ENCODE peak calls at places on chromosome 10, in seven cellular contexts. M is lung, J is ovary, S is HCT116, T is IMR-90, A is cardiac muscle cell, Y is fibroblast of mammary gland. K is an unnamed sample.

GRCh38 chr10:33733058-33733457 is 398.6 kb upstream of the NRP1 start:
- DNase-seq in M (no peak), J (no peak), S (no peak), T (no peak), A (no peak), Y (no peak), K (no peak)

GRCh38 chr10:77371848-77372247 is 265.8 kb downstream of the KCNMA1 start:
- DNase-seq in M (no peak), J (no peak), S (no peak), T (no peak), A (no peak), Y (no peak), K (no peak)

GRCh38 chr10:69741671-69742355 is 59.9 kb upstream of the COL13A1 start:
- DNase-seq in M (no peak), J (no peak), S (no peak), T (no peak), A (no peak), Y (no peak), K (no peak)

GRCh38 chr10:80132299-80133139 is at the start of gene PLAC9:
- DNase-seq in M (no peak), J (peak), S (no peak), T (peak), A (peak), Y (no peak), K (no peak)

GRCh38 chr10:51462076-51462779 is 237.2 kb downstream of the CSTF2T start:
- DNase-seq in M (no peak), J (no peak), S (no peak), T (peak), A (no peak), Y (peak), K (no peak)

GRCh38 chr10:23886355-23886754 is 322.6 kb upstream of the KIAA1217 start:
- DNase-seq in M (no peak), J (no peak), S (no peak), T (no peak), A (no peak), Y (no peak), K (peak)

GRCh38 chr10:21069929-21070363 is 172.8 kb upstream of the NEBL start:
- DNase-seq in M (no peak), J (no peak), S (no peak), T (no peak), A (no peak), Y (no peak), K (no peak)

GRCh38 chr10:92350411-92350810 is 59.4 kb downstream of the MARCHF5 start:
- DNase-seq in M (no peak), J (no peak), S (no peak), T (no peak), A (no peak), Y (no peak), K (no peak)

GRCh38 chr10:91076991-91077548 is 143.4 kb upstream of the PCGF5 start:
- DNase-seq in M (no peak), J (no peak), S (no peak), T (no peak), A (no peak), Y (no peak), K (no peak)

GRCh38 chr10:58237014-58237830 is 30.5 kb downstream of the IPMK start:
- DNase-seq in M (no peak), J (no peak), S (peak), T (peak), A (peak), Y (peak), K (no peak)

GRCh38 chr10:120005408-120006280 is 113.1 kb downstream of the SEC23IP start:
- DNase-seq in M (no peak), J (no peak), S (no peak), T (no peak), A (peak), Y (no peak), K (peak)

GRCh38 chr10:3435671-3436070 is 263.1 kb upstream of the PITRM1 start:
- DNase-seq in M (no peak), J (no peak), S (no peak), T (peak), A (peak), Y (peak), K (no peak)

GRCh38 chr10:79323602-79324001 is 23.7 kb upstream of the PPIF start:
- DNase-seq in M (no peak), J (no peak), S (no peak), T (no peak), A (no peak), Y (no peak), K (no peak)

GRCh38 chr10:81116990-81117389 is 579.3 kb downstream of the SH2D4B start:
- DNase-seq in M (no peak), J (no peak), S (no peak), T (no peak), A (no peak), Y (no peak), K (no peak)

GRCh38 chr10:1230592-1231275 is 174.5 kb downstream of the WDR37 start:
- DNase-seq in M (peak), J (no peak), S (no peak), T (no peak), A (no peak), Y (no peak), K (no peak)

GRCh38 chr10:52466464-52466863 is 152.4 kb downstream of the DKK1 start:
- DNase-seq in M (no peak), J (no peak), S (no peak), T (no peak), A (no peak), Y (no peak), K (no peak)

GRCh38 chr10:73841526-73842285 is 30.3 kb upstream of the NDST2 start:
- DNase-seq in M (no peak), J (no peak), S (no peak), T (peak), A (no peak), Y (peak), K (no peak)

GRCh38 chr10:20948723-20949327 is 51.7 kb upstream of the NEBL start:
- DNase-seq in M (no peak), J (no peak), S (no peak), T (no peak), A (no peak), Y (no peak), K (no peak)

GRCh38 chr10:114683593-114683992 is 25.5 kb upstream of the ABLIM1 start:
- DNase-seq in M (no peak), J (no peak), S (no peak), T (no peak), A (no peak), Y (no peak), K (no peak)

GRCh38 chr10:7409732-7410168 is 1.1 kb downstream of the SFMBT2 start:
- DNase-seq in M (no peak), J (no peak), S (no peak), T (no peak), A (no peak), Y (peak), K (no peak)

GRCh38 chr10:103917326-103918052 is 495 bp downstream of the STN1 start:
- DNase-seq in M (peak), J (no peak), S (no peak), T (peak), A (no peak), Y (peak), K (peak)

GRCh38 chr10:103197177-103197576 is 4.1 kb upstream of the NT5C2 start:
- DNase-seq in M (peak), J (no peak), S (peak), T (peak), A (peak), Y (peak), K (no peak)

GRCh38 chr10:70418229-70418628 is 14.3 kb downstream of the EIF4EBP2 start:
- DNase-seq in M (no peak), J (no peak), S (no peak), T (peak), A (peak), Y (peak), K (no peak)

GRCh38 chr10:101227765-101228681 is 1.2 kb downstream of the LBX1 start:
- DNase-seq in M (no peak), J (no peak), S (no peak), T (no peak), A (no peak), Y (no peak), K (no peak)

GRCh38 chr10:452512-453504 is 236.7 kb downstream of the DIP2C start:
- DNase-seq in M (no peak), J (no peak), S (no peak), T (no peak), A (no peak), Y (no peak), K (no peak)

GRCh38 chr10:119655566-119656001 is 4.4 kb downstream of the BAG3 start:
- DNase-seq in M (no peak), J (no peak), S (no peak), T (peak), A (peak), Y (peak), K (no peak)

GRCh38 chr10:69911571-69912528 is 110.1 kb downstream of the COL13A1 start:
- DNase-seq in M (no peak), J (no peak), S (no peak), T (no peak), A (peak), Y (peak), K (no peak)

GRCh38 chr10:22486431-22486830 is 141.1 kb downstream of the SPAG6 start:
- DNase-seq in M (no peak), J (no peak), S (no peak), T (no peak), A (no peak), Y (peak), K (no peak)

GRCh38 chr10:99628923-99629624 is 8.8 kb upstream of the SLC25A28 start:
- DNase-seq in M (no peak), J (no peak), S (no peak), T (no peak), A (no peak), Y (no peak), K (no peak)

GRCh38 chr10:88932539-88933256 is 19.9 kb downstream of the ACTA2 start:
- DNase-seq in M (peak), J (peak), S (peak), T (peak), A (peak), Y (peak), K (peak)

GRCh38 chr10:97539523-97540200 is 32.9 kb upstream of the ANKRD2 start:
- DNase-seq in M (no peak), J (peak), S (no peak), T (peak), A (peak), Y (peak), K (peak)

GRCh38 chr10:78700816-78701520 is 367.8 kb upstream of the ZMIZ1 start:
- DNase-seq in M (no peak), J (no peak), S (no peak), T (peak), A (no peak), Y (no peak), K (no peak)

GRCh38 chr10:107425844-107426553 is 261.5 kb upstream of the SORCS1 start:
- DNase-seq in M (no peak), J (no peak), S (no peak), T (no peak), A (no peak), Y (no peak), K (no peak)

GRCh38 chr10:102344067-102344466 is 51.4 kb upstream of the NFKB2 start:
- DNase-seq in M (no peak), J (no peak), S (no peak), T (peak), A (peak), Y (peak), K (no peak)

GRCh38 chr10:44978570-44979280 is at the start of gene DEPP1:
- DNase-seq in M (peak), J (peak), S (peak), T (peak), A (peak), Y (peak), K (peak)

GRCh38 chr10:92274071-92274470 is 16.8 kb downstream of the CPEB3 start:
- DNase-seq in M (no peak), J (no peak), S (no peak), T (no peak), A (no peak), Y (no peak), K (no peak)

GRCh38 chr10:84256510-84257342 is 11.9 kb downstream of the RGR start:
- DNase-seq in M (peak), J (no peak), S (peak), T (peak), A (peak), Y (peak), K (peak)

GRCh38 chr10:70035531-70035930 is 17.1 kb upstream of the MACROH2A2 start:
- DNase-seq in M (no peak), J (no peak), S (no peak), T (no peak), A (no peak), Y (no peak), K (no peak)

GRCh38 chr10:127834221-127834620 is 58.5 kb downstream of the CLRN3 start:
- DNase-seq in M (no peak), J (no peak), S (no peak), T (no peak), A (no peak), Y (no peak), K (no peak)

GRCh38 chr10:8511026-8511425 is 456.5 kb downstream of the GATA3 start:
- DNase-seq in M (no peak), J (no peak), S (no peak), T (no peak), A (no peak), Y (no peak), K (no peak)

GRCh38 chr10:8510471-8510870 is 456.0 kb downstream of the GATA3 start:
- DNase-seq in M (no peak), J (no peak), S (no peak), T (no peak), A (no peak), Y (no peak), K (no peak)

GRCh38 chr10:8508882-8509281 is 454.4 kb downstream of the GATA3 start:
- DNase-seq in M (no peak), J (no peak), S (no peak), T (no peak), A (no peak), Y (no peak), K (no peak)

DNA sequence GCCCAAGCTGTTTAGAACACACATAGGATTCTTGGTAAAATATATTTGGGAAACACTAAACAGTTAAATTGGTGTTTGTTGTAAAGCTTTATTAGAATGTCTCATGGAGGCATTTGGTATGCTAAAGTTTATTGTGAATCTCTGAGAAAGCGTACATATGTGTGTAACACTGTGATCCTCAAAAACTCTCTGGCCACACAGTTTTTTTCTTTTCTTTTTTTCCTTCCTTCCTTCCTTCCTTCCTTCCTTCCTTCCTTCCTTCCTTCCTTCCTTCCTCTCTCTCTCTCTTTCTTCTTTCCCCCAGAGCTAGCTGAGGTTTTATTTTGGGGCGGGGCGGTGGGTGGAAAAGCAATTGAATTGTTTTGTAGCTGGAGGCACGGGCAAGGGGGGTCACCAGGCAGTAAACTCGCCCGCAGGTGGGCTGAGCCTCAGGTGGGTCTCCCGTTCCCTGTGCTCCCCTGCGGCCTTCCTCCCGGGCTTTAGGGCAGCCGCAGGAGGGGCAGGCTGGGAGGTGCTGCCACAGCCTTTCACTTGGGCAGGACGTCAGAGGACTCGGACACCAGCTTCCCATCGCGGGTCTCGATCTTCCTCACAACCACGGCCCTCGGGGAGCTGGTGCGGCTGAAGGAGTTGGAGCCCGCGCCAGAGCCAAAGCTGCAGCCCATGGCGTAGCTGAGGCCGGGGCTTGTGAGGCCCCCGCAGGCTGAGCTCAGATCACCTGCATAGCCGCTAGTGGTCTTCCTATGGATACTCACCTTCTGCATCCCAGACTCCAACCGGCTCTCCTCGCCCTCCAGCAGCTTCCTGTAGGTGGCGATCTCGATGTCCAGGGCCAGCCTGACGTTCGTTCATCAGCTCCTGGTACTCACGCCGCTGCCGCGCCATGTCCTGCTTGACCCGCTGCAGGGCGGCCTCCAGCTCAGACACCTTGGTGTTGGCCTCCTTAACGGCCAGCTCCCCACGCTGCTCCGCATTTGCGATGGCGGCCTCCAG is 459.0 kb downstream of the GATA3 start:
- DNase-seq in M (no peak), J (no peak), S (no peak), T (no peak), A (no peak), Y (no peak), K (no peak)
- TF ChIP-seq CTCF in M (no peak), J (no peak), S (no peak), T (no peak), A (no peak), Y (no peak), K (no peak)

GRCh38 chr10:86536294-86536861 is 14.8 kb upstream of the WAPL start:
- DNase-seq in M (no peak), J (no peak), S (no peak), T (no peak), A (no peak), Y (no peak), K (no peak)
- H3K4me3 ChIP-seq in M (no peak), J (no peak), S (no peak), T (no peak), A (no peak), Y (no peak), K (no peak)

GRCh38 chr10:71835671-71836593 is 15.1 kb downstream of the PSAP start:
- DNase-seq in M (no peak), J (peak), S (no peak), T (peak), A (peak), Y (peak), K (no peak)

GRCh38 chr10:71834343-71834674 is 16.7 kb downstream of the PSAP start:
- DNase-seq in M (no peak), J (no peak), S (no peak), T (no peak), A (no peak), Y (no peak), K (no peak)

GRCh38 chr10:71836594-71836970 is 14.5 kb downstream of the PSAP start:
- DNase-seq in M (no peak), J (no peak), S (no peak), T (no peak), A (peak), Y (no peak), K (no peak)

GRCh38 chr10:71838264-71839211 is 12.5 kb downstream of the PSAP start:
- DNase-seq in M (no peak), J (no peak), S (no peak), T (peak), A (peak), Y (peak), K (no peak)

GRCh38 chr10:71837085-71837827 is 13.8 kb downstream of the PSAP start:
- DNase-seq in M (no peak), J (no peak), S (no peak), T (no peak), A (no peak), Y (no peak), K (peak)
- TF ChIP-seq CTCF in M (no peak), J (no peak), S (peak), T (peak), A (peak), Y (peak), K (peak)

GRCh38 chr10:46250898-46251856 is 35.6 kb upstream of the ANTXRL start:
- DNase-seq in M (no peak), J (no peak), S (no peak), T (no peak), A (no peak), Y (no peak), K (no peak)
- H3K4me3 ChIP-seq in M (no peak), J (no peak), S (no peak), T (no peak), A (no peak), Y (no peak), K (no peak)

GRCh38 chr10:53843691-53844362 is 957.2 kb downstream of the PCDH15 start:
- DNase-seq in M (no peak), J (no peak), S (no peak), T (no peak), A (peak), Y (no peak), K (no peak)

GRCh38 chr10:53841746-53842145 is 959.3 kb downstream of the PCDH15 start:
- DNase-seq in M (no peak), J (no peak), S (no peak), T (no peak), A (no peak), Y (no peak), K (no peak)

DNA sequence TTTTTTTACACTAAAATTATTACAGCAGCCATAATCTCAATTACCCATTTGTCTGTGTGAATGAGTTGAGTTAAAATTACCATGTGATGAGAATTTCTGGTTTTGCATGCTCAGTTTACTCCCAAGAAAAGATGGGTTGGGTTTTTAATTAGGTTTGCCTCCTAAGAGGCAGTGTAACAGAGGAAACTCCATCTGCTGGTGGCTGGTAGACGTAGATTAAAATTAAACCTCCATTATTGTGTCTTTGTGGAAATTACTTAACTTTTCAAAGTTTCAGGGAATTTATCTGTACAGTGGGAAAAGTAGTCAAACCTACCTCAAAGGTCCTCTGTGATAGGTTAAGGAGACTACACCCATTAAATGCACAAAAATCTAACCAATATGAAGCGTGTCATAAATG is 954.2 kb downstream of the PCDH15 start:
- DNase-seq in M (no peak), J (no peak), S (no peak), T (no peak), A (no peak), Y (no peak), K (no peak)
- TF ChIP-seq CTCF in M (no peak), J (no peak), S (no peak), T (peak), A (no peak), Y (no peak), K (peak)

GRCh38 chr10:133088524-133089460 is 1.1 kb downstream of the ADGRA1 start:
- DNase-seq in M (no peak), J (no peak), S (no peak), T (no peak), A (no peak), Y (no peak), K (no peak)
- H3K4me3 ChIP-seq in M (no peak), J (no peak), S (no peak), T (no peak), A (peak), Y (no peak), K (no peak)